ENCODE peak calls at places on chromosomes 12 and 14, in five cellular contexts. R, F, M, J and O are unnamed samples. For H3K4me1, the result is how much of the 10 kb centered on the place peaks cover.

GRCh38 chr12:3595721-3596120 is 104.7 kb downstream of the PRMT8 start:
- DNase-seq in R (no peak), M (no peak), F (no peak), J (no peak), O (no peak)

GRCh38 chr14:101241147-101241546 is 320.1 kb upstream of the DIO3 start:
- DNase-seq in M (no peak), F (no peak), J (no peak), R (no peak), O (no peak)

GRCh38 chr12:53674977-53675700 is 744 bp downstream of the ATP5MC2 start:
- DNase-seq in J (no peak), M (no peak), F (peak), R (no peak), O (no peak)

GRCh38 chr14:36516719-36517241 is 3.3 kb downstream of the NKX2-1 start:
- DNase-seq in R (no peak), F (no peak), M (no peak), J (no peak), O (no peak)

GRCh38 chr12:98002887-98003493 is 512.4 kb upstream of the TMPO start:
- DNase-seq in M (no peak), R (no peak), J (no peak), F (peak), O (no peak)

GRCh38 chr14:76977793-76978730 is 50.4 kb downstream of the IRF2BPL start:
- DNase-seq in M (no peak), F (no peak), R (peak), J (peak), O (peak)

GRCh38 chr12:81015510-81015909 is 62.4 kb upstream of the ACSS3 start:
- DNase-seq in F (no peak), M (no peak), R (no peak), J (no peak), O (no peak)

GRCh38 chr12:125089083-125089482 is 23.8 kb downstream of the AACS start:
- DNase-seq in J (no peak), F (no peak), R (no peak), M (no peak), O (no peak)

GRCh38 chr12:464484-465267 is 4.9 kb downstream of the B4GALNT3 start:
- DNase-seq in R (no peak), J (no peak), F (no peak), M (no peak), O (no peak)

GRCh38 chr14:103847954-103848719 is 762 bp upstream of the PPP1R13B start:
- DNase-seq in J (no peak), M (peak), F (no peak), R (peak), O (peak)

GRCh38 chr12:92899388-92900001 is 29.6 kb downstream of the EEA1 start:
- DNase-seq in R (no peak), F (peak), M (peak), J (peak), O (no peak)

GRCh38 chr12:131242741-131243496 is 289.2 kb downstream of the ADGRD1 start:
- DNase-seq in M (no peak), F (no peak), R (no peak), J (no peak), O (no peak)

GRCh38 chr14:72774141-72774540 is 119.8 kb downstream of the DPF3 start:
- DNase-seq in F (no peak), J (no peak), R (no peak), M (no peak), O (no peak)

GRCh38 chr14:92460916-92461579 is 52.5 kb upstream of the RIN3 start:
- DNase-seq in F (peak), J (peak), M (no peak), R (no peak), O (no peak)

GRCh38 chr12:2893007-2893406 is 2.3 kb downstream of the TULP3 start:
- DNase-seq in R (no peak), M (no peak), F (no peak), J (no peak), O (no peak)

GRCh38 chr14:32933623-32933942 is 5.1 kb upstream of the NPAS3 start:
- DNase-seq in J (no peak), F (no peak), R (no peak), M (no peak), O (no peak)

GRCh38 chr14:35387209-35387608 is 17.3 kb downstream of the NFKBIA start:
- DNase-seq in F (no peak), J (no peak), M (no peak), R (no peak), O (no peak)

GRCh38 chr12:85866929-85867776 is 6.9 kb upstream of the NTS start:
- DNase-seq in M (no peak), R (no peak), J (no peak), F (peak), O (no peak)

GRCh38 chr12:27807063-27807703 is 27.1 kb upstream of the MANSC4 start:
- DNase-seq in R (peak), M (no peak), F (no peak), J (no peak), O (peak)

GRCh38 chr12:112939761-112940357 is 1.6 kb downstream of the OAS3 start:
- DNase-seq in M (no peak), F (no peak), R (no peak), J (no peak), O (no peak)

GRCh38 chr12:128402481-128402880 is 135.5 kb downstream of the TMEM132C start:
- DNase-seq in M (no peak), F (no peak), J (no peak), R (no peak), O (no peak)

GRCh38 chr14:32480337-32480736 is 151.2 kb downstream of the AKAP6 start:
- DNase-seq in R (no peak), F (no peak), M (no peak), J (no peak), O (no peak)

GRCh38 chr14:96362071-96362964 is 823 bp downstream of the ATG2B start:
- DNase-seq in J (no peak), M (no peak), F (peak), R (peak), O (peak)

GRCh38 chr14:78319826-78320635 is 149.9 kb downstream of the NRXN3 start:
- DNase-seq in F (no peak), M (no peak), R (no peak), J (no peak), O (no peak)

GRCh38 chr14:52553002-52553670 is 500 bp downstream of the GPR137C start:
- DNase-seq in R (peak), J (peak), F (peak), M (peak), O (no peak)

GRCh38 chr14:20458031-20458789 is 3.0 kb downstream of the PIP4P1 start:
- DNase-seq in R (no peak), M (no peak), F (no peak), J (no peak), O (no peak)

GRCh38 chr12:104505095-104505819 is 48.5 kb downstream of the CHST11 start:
- DNase-seq in F (peak), R (no peak), J (no peak), M (no peak), O (no peak)

GRCh38 chr14:94427016-94427613 is 25.5 kb downstream of the SERPINA11 start:
- DNase-seq in R (no peak), J (no peak), M (no peak), F (no peak), O (no peak)

DNA sequence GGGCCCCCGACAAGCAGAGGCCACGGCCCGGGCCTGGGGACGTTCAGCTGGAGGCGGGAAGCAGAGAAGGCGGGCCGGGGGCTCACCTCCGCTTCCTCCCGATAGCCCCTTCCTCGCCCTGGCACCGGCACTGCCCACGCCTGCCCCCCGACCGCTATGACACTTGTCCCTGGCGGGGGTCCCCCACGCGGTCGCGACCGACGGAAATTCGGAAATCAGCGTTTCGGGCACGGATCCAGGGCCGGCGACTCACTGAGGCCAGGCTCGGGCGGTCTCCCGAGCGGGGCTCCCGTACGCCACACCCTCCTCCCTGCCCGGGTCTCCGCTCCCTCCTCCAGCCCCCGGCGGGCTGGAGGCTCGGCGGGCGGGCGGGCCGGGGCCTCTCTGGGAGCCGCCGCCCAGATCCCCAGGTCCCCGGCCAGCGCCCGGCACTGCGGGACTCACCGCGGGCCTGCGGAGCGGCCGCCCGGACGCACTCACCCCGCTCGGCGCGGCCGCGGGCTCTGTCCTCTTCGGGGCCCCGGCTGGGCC is 552 bp downstream of the PITPNM2 start:
- DNase-seq in M (peak), R (no peak), F (no peak), J (peak), O (no peak)
- H3K4me1 ChIP-seq in M (under half), R (under half), F (under half), J (under half), O (under half)

GRCh38 chr14:88323520-88324199 is 591 bp upstream of the KCNK10 start:
- DNase-seq in J (no peak), M (no peak), R (no peak), F (no peak), O (no peak)
- H3K4me3 ChIP-seq in J (peak), M (no peak), R (no peak), F (no peak), O (no peak)

DNA sequence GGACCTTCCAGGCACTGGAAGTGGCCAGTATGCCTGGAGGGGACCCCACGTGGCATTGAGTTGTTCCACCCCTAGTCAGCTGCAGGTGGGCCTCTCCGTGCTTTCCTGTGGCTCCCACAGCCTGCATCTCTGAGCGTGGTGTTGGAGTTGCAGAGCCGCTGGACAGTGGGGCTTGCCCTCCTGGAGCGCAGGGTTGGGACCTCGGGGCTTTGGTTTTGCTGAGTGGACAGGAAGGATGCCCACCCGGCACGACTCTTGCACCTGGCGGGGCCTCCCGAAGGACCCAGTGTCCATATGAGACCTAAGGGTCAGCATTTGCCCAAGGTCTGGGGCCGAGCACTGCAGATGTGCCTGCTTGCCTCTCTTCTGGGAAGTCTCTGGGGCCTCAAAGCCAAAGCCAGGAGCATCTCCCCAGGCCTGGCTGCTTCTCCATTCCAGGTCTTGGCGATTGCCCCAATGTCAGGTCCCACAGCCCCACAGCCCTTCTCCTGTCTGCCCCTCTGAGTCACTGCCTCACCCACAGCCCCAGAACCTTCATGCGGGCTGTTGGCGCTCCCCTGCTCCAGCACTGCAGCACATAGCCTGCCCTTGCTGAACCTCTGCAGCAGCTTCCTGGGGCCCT is 1.5 kb downstream of the PACS2 start:
- DNase-seq in R (no peak), M (peak), J (no peak), F (no peak), O (no peak)
- H3K4me1 ChIP-seq in R (under half), M (under half), J (under half), F (under half), O (under half)

GRCh38 chr14:102616799-102617198 is 24.4 kb downstream of the RCOR1 start:
- DNase-seq in J (no peak), F (no peak), M (no peak), R (no peak), O (no peak)
- H3K4me3 ChIP-seq in J (no peak), F (no peak), M (no peak), R (no peak), O (no peak)

DNA sequence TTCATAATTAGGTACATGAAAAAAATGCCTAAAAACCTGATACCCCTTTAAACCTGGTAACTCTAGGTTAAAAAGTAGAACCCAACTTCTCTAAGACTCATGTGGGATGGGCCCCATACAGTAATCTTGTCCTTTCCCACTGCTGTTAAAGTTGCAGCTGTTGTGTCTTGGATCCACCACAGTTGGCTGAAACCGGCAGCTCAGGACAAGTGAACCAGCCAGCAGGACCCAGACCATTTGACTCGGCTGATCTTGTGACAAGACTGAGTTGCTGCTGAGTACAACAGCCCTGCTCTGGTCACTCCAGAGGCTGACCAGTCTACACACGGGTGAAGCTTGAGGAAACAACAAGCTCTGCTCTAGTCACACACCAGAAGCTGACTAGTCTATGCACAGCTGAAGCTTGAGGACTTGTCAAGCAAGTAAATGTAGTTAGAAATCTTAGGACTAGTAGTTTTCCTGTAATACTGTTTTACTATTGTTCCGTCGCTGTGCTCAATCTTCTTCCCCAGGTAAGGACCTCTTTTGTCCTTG is 60.6 kb downstream of the DHRS2 start:
- DNase-seq in R (no peak), F (no peak), M (peak), J (no peak), O (no peak)
- H3K4me1 ChIP-seq in R (under half), F (under half), M (under half), J (under half), O (under half)

GRCh38 chr12:76471579-76471978 is 88.0 kb downstream of the OSBPL8 start:
- DNase-seq in M (no peak), F (no peak), R (no peak), J (no peak), O (no peak)

GRCh38 chr12:76464636-76465166 is 94.9 kb downstream of the OSBPL8 start:
- DNase-seq in F (no peak), J (no peak), M (no peak), R (no peak), O (no peak)

GRCh38 chr12:76470028-76470939 is 89.3 kb downstream of the OSBPL8 start:
- DNase-seq in R (no peak), F (peak), M (no peak), J (no peak), O (no peak)
- H3K4me3 ChIP-seq in R (no peak), F (no peak), M (no peak), J (peak), O (no peak)